ENCODE peak calls at places on chromosomes 6 and 20, in five cellular contexts. One of them, this sample, is unnamed.

GRCh38 chr6:79671605-79672266 is 40.6 kb downstream of the SH3BGRL2 start:
- DNase-seq in esophagus muscularis mucosa: no peak
- DNase-seq in adrenal gland: peak; percentile 19
- DNase-seq in spleen: peak; percentile 74
- DNase-seq in transverse colon: peak; percentile 90
- DNase-seq in this sample: peak; percentile 52

GRCh38 chr6:131101911-131102680 is 33.2 kb upstream of the AKAP7 start:
- DNase-seq in esophagus muscularis mucosa: no peak
- DNase-seq in adrenal gland: no peak
- DNase-seq in spleen: no peak
- DNase-seq in transverse colon: no peak
- DNase-seq in this sample: no peak

GRCh38 chr6:1729133-1729751 is 119.5 kb downstream of the FOXC1 start:
- DNase-seq in esophagus muscularis mucosa: no peak
- DNase-seq in adrenal gland: no peak
- DNase-seq in spleen: no peak
- DNase-seq in transverse colon: no peak
- DNase-seq in this sample: no peak

GRCh38 chr20:12166053-12166717 is 248.5 kb downstream of the BTBD3 start:
- DNase-seq in esophagus muscularis mucosa: no peak
- DNase-seq in adrenal gland: peak; percentile 41
- DNase-seq in spleen: no peak
- DNase-seq in transverse colon: peak; percentile 41
- DNase-seq in this sample: peak; percentile 21

GRCh38 chr6:142926494-142927273 is 18.3 kb downstream of the HIVEP2 start:
- DNase-seq in esophagus muscularis mucosa: peak; percentile 94
- DNase-seq in adrenal gland: peak; percentile 87
- DNase-seq in spleen: peak; percentile 95
- DNase-seq in transverse colon: peak; percentile 90
- DNase-seq in this sample: peak; percentile 64

GRCh38 chr6:842141-842540 is 149.2 kb upstream of the EXOC2 start:
- DNase-seq in esophagus muscularis mucosa: no peak
- DNase-seq in adrenal gland: no peak
- DNase-seq in spleen: no peak
- DNase-seq in transverse colon: peak; percentile 10
- DNase-seq in this sample: no peak

GRCh38 chr6:34656378-34657036 is 40.1 kb downstream of the ILRUN start:
- DNase-seq in esophagus muscularis mucosa: no peak
- DNase-seq in adrenal gland: no peak
- DNase-seq in spleen: no peak
- DNase-seq in transverse colon: peak; percentile 69
- DNase-seq in this sample: no peak

GRCh38 chr6:28948782-28949486 is 25.1 kb upstream of the TRIM27 start:
- DNase-seq in esophagus muscularis mucosa: no peak
- DNase-seq in adrenal gland: no peak
- DNase-seq in spleen: no peak
- DNase-seq in transverse colon: no peak
- DNase-seq in this sample: no peak

GRCh38 chr6:56291278-56291917 is 44.0 kb upstream of the COL21A1 start:
- DNase-seq in esophagus muscularis mucosa: no peak
- DNase-seq in adrenal gland: no peak
- DNase-seq in spleen: no peak
- DNase-seq in transverse colon: no peak
- DNase-seq in this sample: no peak

GRCh38 chr6:44237813-44238433 is 9.0 kb upstream of the HSP90AB1 start:
- DNase-seq in esophagus muscularis mucosa: peak; percentile 95
- DNase-seq in adrenal gland: peak; percentile 90
- DNase-seq in spleen: peak; percentile 96
- DNase-seq in transverse colon: peak; percentile 85
- DNase-seq in this sample: peak; percentile 75

GRCh38 chr6:16276991-16277981 is 38.9 kb downstream of the GMPR start:
- DNase-seq in esophagus muscularis mucosa: no peak
- DNase-seq in adrenal gland: peak; percentile 68
- DNase-seq in spleen: no peak
- DNase-seq in transverse colon: peak; percentile 52
- DNase-seq in this sample: peak; percentile 70

GRCh38 chr20:21159658-21160380 is 33.9 kb downstream of the KIZ start:
- DNase-seq in esophagus muscularis mucosa: no peak
- DNase-seq in adrenal gland: no peak
- DNase-seq in spleen: no peak
- DNase-seq in transverse colon: no peak
- DNase-seq in this sample: no peak

GRCh38 chr6:151917531-151918329 is 110.2 kb downstream of the ESR1 start:
- DNase-seq in esophagus muscularis mucosa: no peak
- DNase-seq in adrenal gland: no peak
- DNase-seq in spleen: no peak
- DNase-seq in transverse colon: no peak
- DNase-seq in this sample: no peak

GRCh38 chr6:137823826-137824501 is 43.1 kb upstream of the TNFAIP3 start:
- DNase-seq in esophagus muscularis mucosa: no peak
- DNase-seq in adrenal gland: peak; percentile 34
- DNase-seq in spleen: no peak
- DNase-seq in transverse colon: peak; percentile 65
- DNase-seq in this sample: peak; percentile 42

GRCh38 chr6:156250593-156250992 is 526.6 kb upstream of the ARID1B start:
- DNase-seq in esophagus muscularis mucosa: no peak
- DNase-seq in adrenal gland: no peak
- DNase-seq in spleen: no peak
- DNase-seq in transverse colon: no peak
- DNase-seq in this sample: no peak

GRCh38 chr6:89862281-89862680 is 32.0 kb upstream of the GJA10 start:
- DNase-seq in esophagus muscularis mucosa: no peak
- DNase-seq in adrenal gland: no peak
- DNase-seq in spleen: no peak
- DNase-seq in transverse colon: no peak
- DNase-seq in this sample: no peak

GRCh38 chr20:19940945-19941590 is 76.1 kb upstream of the NAA20 start:
- DNase-seq in esophagus muscularis mucosa: no peak
- DNase-seq in adrenal gland: peak; percentile 23
- DNase-seq in spleen: no peak
- DNase-seq in transverse colon: no peak
- DNase-seq in this sample: no peak

GRCh38 chr6:112990971-112991370 is 643.8 kb downstream of the RFPL4B start:
- DNase-seq in esophagus muscularis mucosa: no peak
- DNase-seq in adrenal gland: no peak
- DNase-seq in spleen: no peak
- DNase-seq in transverse colon: no peak
- DNase-seq in this sample: no peak

GRCh38 chr20:37995856-37996625 is 37.2 kb downstream of the TTI1 start:
- DNase-seq in esophagus muscularis mucosa: no peak
- DNase-seq in adrenal gland: no peak
- DNase-seq in spleen: no peak
- DNase-seq in transverse colon: no peak
- DNase-seq in this sample: no peak

GRCh38 chr20:17587831-17588230 is 18.0 kb downstream of the DSTN start:
- DNase-seq in esophagus muscularis mucosa: no peak
- DNase-seq in adrenal gland: no peak
- DNase-seq in spleen: no peak
- DNase-seq in transverse colon: no peak
- DNase-seq in this sample: no peak

GRCh38 chr6:139701695-139702094 is 327.2 kb upstream of the CITED2 start:
- DNase-seq in esophagus muscularis mucosa: no peak
- DNase-seq in adrenal gland: no peak
- DNase-seq in spleen: no peak
- DNase-seq in transverse colon: no peak
- DNase-seq in this sample: no peak

GRCh38 chr6:167907837-167908681 is 81.3 kb downstream of the AFDN start:
- DNase-seq in esophagus muscularis mucosa: no peak
- DNase-seq in adrenal gland: peak; percentile 10
- DNase-seq in spleen: no peak
- DNase-seq in transverse colon: peak; percentile 38
- DNase-seq in this sample: no peak

GRCh38 chr6:81894788-81895221 is 142.3 kb upstream of the TENT5A start:
- DNase-seq in esophagus muscularis mucosa: no peak
- DNase-seq in adrenal gland: no peak
- DNase-seq in spleen: no peak
- DNase-seq in transverse colon: no peak
- DNase-seq in this sample: peak; percentile 80

GRCh38 chr6:42321976-42322375 is 104.3 kb upstream of the MRPS10 start:
- DNase-seq in esophagus muscularis mucosa: no peak
- DNase-seq in adrenal gland: no peak
- DNase-seq in spleen: no peak
- DNase-seq in transverse colon: no peak
- DNase-seq in this sample: no peak
- TF ChIP-seq POLR2A in esophagus muscularis mucosa: no peak
- TF ChIP-seq POLR2A in adrenal gland: no peak
- TF ChIP-seq POLR2A in spleen: no peak
- TF ChIP-seq POLR2A in transverse colon: no peak
- TF ChIP-seq POLR2A in this sample: no peak

DNA sequence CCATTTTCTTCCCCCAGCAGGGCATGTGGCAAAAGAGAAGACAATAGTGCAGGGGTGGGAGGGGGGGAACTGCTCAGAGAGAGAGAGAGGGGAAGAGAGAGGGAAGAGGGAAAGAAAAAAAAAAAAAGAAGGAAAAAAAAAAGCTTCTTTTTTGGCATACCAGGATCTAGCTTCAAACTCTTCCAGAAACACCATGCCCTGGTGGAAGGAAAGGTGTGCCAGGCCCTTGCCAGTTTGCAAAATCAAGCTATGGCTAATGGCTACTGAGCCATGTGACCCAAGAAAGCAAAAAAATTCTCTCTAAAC is 326 bp downstream of the ZMYND8 start:
- DNase-seq in esophagus muscularis mucosa: no peak
- DNase-seq in adrenal gland: no peak
- DNase-seq in spleen: no peak
- DNase-seq in transverse colon: no peak
- DNase-seq in this sample: no peak
- H3K4me3 ChIP-seq in esophagus muscularis mucosa: peak overlapping the region; percentile 35
- H3K4me3 ChIP-seq in adrenal gland: no peak overlapping the region
- H3K4me3 ChIP-seq in spleen: peak overlapping the region; percentile 9
- H3K4me3 ChIP-seq in transverse colon: no peak overlapping the region
- H3K4me3 ChIP-seq in this sample: no peak overlapping the region

GRCh38 chr6:96624957-96625356 is 62.0 kb downstream of the FHL5 start:
- DNase-seq in esophagus muscularis mucosa: no peak
- DNase-seq in adrenal gland: no peak
- DNase-seq in spleen: no peak
- DNase-seq in transverse colon: no peak
- DNase-seq in this sample: no peak

GRCh38 chr6:96620851-96621250 is 57.9 kb downstream of the FHL5 start:
- DNase-seq in esophagus muscularis mucosa: no peak
- DNase-seq in adrenal gland: no peak
- DNase-seq in spleen: no peak
- DNase-seq in transverse colon: no peak
- DNase-seq in this sample: no peak

GRCh38 chr6:96621983-96622382 is 59.1 kb downstream of the FHL5 start:
- DNase-seq in esophagus muscularis mucosa: no peak
- DNase-seq in adrenal gland: no peak
- DNase-seq in spleen: no peak
- DNase-seq in transverse colon: no peak
- DNase-seq in this sample: no peak

GRCh38 chr6:96631248-96631647 is 68.3 kb downstream of the FHL5 start:
- DNase-seq in esophagus muscularis mucosa: no peak
- DNase-seq in adrenal gland: no peak
- DNase-seq in spleen: no peak
- DNase-seq in transverse colon: no peak
- DNase-seq in this sample: no peak

GRCh38 chr6:96626749-96627353 is 63.9 kb downstream of the FHL5 start:
- DNase-seq in esophagus muscularis mucosa: no peak
- DNase-seq in adrenal gland: no peak
- DNase-seq in spleen: no peak
- DNase-seq in transverse colon: no peak
- DNase-seq in this sample: no peak
- TF ChIP-seq POLR2A in esophagus muscularis mucosa: no peak
- TF ChIP-seq POLR2A in adrenal gland: no peak
- TF ChIP-seq POLR2A in spleen: no peak
- TF ChIP-seq POLR2A in transverse colon: no peak
- TF ChIP-seq POLR2A in this sample: no peak

GRCh38 chr20:32010666-32011065 is 428 bp downstream of the CCM2L start:
- DNase-seq in esophagus muscularis mucosa: no peak
- DNase-seq in adrenal gland: no peak
- DNase-seq in spleen: peak; percentile 55
- DNase-seq in transverse colon: no peak
- DNase-seq in this sample: no peak
- H3K4me3 ChIP-seq in esophagus muscularis mucosa: peak overlapping the region; percentile 37
- H3K4me3 ChIP-seq in adrenal gland: no peak overlapping the region
- H3K4me3 ChIP-seq in spleen: peak overlapping the region; percentile 47
- H3K4me3 ChIP-seq in transverse colon: no peak overlapping the region
- H3K4me3 ChIP-seq in this sample: peak overlapping the region; percentile 50

This sample was measured in breast epithelium.